ENCODE peak calls at places on chromosomes 11 and 22, in four cellular contexts. X is IMR-90, W is H9, K is H1. R is an unnamed sample.

GRCh38 chr22:23113847-23114720 is 27.7 kb downstream of the RSPH14 start:
- DNase-seq in W (no peak), K (no peak), X (no peak), R (no peak)

GRCh38 chr11:114039551-114039950 is 20.0 kb upstream of the ZBTB16 start:
- DNase-seq in K (no peak), W (no peak), X (no peak), R (no peak)

GRCh38 chr11:85431319-85431718 is 195.8 kb downstream of the DLG2 start:
- DNase-seq in K (no peak), X (no peak), W (no peak), R (no peak)

GRCh38 chr11:77993902-77994301 is 566 bp downstream of the INTS4 start:
- DNase-seq in W (no peak), K (no peak), X (no peak), R (peak)

GRCh38 chr11:86151188-86152005 is 82.5 kb upstream of the PICALM start:
- DNase-seq in X (peak), K (no peak), W (no peak), R (peak)

GRCh38 chr11:95884364-95884763 is 39.5 kb downstream of the MTMR2 start:
- DNase-seq in X (peak), W (no peak), K (no peak), R (no peak)

GRCh38 chr11:96052921-96053631 is 129.2 kb upstream of the MTMR2 start:
- DNase-seq in X (peak), W (no peak), K (no peak), R (no peak)

GRCh38 chr11:133619397-133619796 is 87.1 kb upstream of the OPCML start:
- DNase-seq in W (peak), X (no peak), K (no peak), R (peak)

GRCh38 chr11:125275905-125276634 is 111.5 kb downstream of the PKNOX2 start:
- DNase-seq in W (no peak), K (no peak), X (peak), R (no peak)

GRCh38 chr11:76654310-76654851 is 16.2 kb downstream of the LRRC32 start:
- DNase-seq in X (peak), K (no peak), W (peak), R (peak)

GRCh38 chr11:59175104-59175503 is 3.2 kb downstream of the DTX4 start:
- DNase-seq in W (no peak), X (no peak), K (no peak), R (peak)

GRCh38 chr11:62603072-62603408 is 1.4 kb upstream of the MTA2 start:
- DNase-seq in X (no peak), K (no peak), W (no peak), R (no peak)

GRCh38 chr11:72227316-72228228 is 3.0 kb downstream of the INPPL1 start:
- DNase-seq in K (no peak), W (peak), X (peak), R (no peak)

GRCh38 chr11:6855971-6856542 is 6.8 kb upstream of the OR10A2 start:
- DNase-seq in K (no peak), W (no peak), X (peak), R (peak)

GRCh38 chr11:46446343-46446751 is 54.8 kb upstream of the CHRM4 start:
- DNase-seq in K (no peak), X (peak), W (no peak), R (peak)

GRCh38 chr11:104078995-104079394 is 42.6 kb downstream of the DDI1 start:
- DNase-seq in K (no peak), X (no peak), W (no peak), R (no peak)

GRCh38 chr11:123707606-123708205 is 33.8 kb downstream of the ZNF202 start:
- DNase-seq in K (peak), X (peak), W (peak), R (peak)

DNA sequence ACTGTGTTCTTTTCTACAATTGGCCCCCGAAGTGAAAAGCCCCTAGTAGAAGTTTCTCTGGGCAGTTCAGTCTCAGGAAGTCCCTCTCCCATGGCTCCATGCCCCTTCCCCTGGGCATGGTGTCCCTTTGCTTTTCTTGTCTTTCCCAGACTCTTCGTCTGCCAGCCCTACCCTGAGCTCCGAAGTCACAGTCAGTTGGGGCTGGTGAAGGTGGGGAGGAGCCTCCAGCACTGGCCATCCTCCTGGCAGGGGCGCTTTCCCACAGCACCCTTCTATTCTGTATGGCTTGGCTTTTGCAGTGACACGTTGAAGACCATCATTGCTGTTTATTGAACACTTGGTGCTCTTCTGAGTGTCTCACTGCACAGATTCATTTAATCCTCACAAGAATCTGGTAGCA is 195.1 kb upstream of the CADM1 start:
- DNase-seq in X (no peak), K (no peak), W (no peak), R (no peak)
- H4K5ac ChIP-seq in X (no peak), K (no peak), W (no peak), R (no peak)

GRCh38 chr11:131666617-131667016 is 296.2 kb downstream of the NTM start:
- DNase-seq in W (no peak), X (peak), K (no peak), R (no peak)
- H2AK5ac ChIP-seq in W (no peak), X (no peak), K (no peak), R (no peak)

DNA sequence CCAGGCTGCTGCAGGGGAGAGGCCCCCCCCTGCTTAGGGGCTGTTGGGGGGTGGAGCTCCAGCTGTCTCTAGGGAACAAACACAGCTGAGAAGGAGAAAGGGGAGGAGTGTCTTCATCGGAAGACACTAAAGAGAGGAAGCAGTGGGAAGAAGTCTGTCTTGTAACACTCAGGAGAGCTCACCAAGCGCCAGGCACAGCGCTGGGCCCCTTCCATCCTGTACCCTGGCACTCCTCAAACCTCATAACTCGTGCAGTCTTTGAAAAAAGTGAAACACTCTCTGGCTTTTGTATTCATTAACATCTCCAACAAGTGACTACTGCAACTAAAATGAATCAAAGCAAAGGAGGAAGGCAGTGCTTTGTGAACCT is 67.4 kb upstream of the PRDM11 start:
- DNase-seq in K (no peak), W (no peak), X (no peak), R (no peak)
- H2BK15ac ChIP-seq in K (no peak), W (no peak), X (no peak), R (no peak)

DNA sequence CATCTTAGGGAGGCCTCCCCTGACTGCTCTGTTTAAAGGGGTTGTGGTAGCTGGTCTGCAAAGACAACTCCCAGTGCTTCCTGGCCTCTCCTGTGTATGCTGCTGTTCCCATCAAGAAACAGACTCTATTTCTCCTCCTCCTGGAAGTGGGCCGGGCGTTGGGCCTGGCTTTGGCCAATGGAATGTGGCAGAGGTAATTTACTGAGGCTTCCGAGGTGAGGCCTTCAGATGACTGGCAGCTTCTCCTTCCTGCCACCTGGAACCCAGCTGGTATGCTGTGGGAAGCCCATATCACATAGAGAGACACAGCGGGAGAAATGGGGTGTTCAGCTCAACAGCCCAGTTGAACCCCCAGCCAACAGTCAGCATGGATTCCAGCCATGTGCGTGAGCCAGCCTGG is 25.1 kb upstream of the EIF3D start:
- DNase-seq in K (no peak), W (peak), X (no peak), R (peak)
- H4K5ac ChIP-seq in K (no peak), W (no peak), X (no peak), R (no peak)

GRCh38 chr11:120974980-120975379 is 48.9 kb upstream of the TBCEL start:
- DNase-seq in X (no peak), W (no peak), K (no peak), R (peak)

GRCh38 chr11:120973501-120973900 is 50.4 kb upstream of the TBCEL start:
- DNase-seq in W (no peak), K (no peak), X (no peak), R (no peak)

GRCh38 chr11:120972621-120973020 is 51.3 kb upstream of the TBCEL start:
- DNase-seq in X (no peak), K (no peak), W (no peak), R (no peak)

GRCh38 chr11:120977470-120977869 is 46.4 kb upstream of the TBCEL start:
- DNase-seq in W (no peak), K (no peak), X (peak), R (no peak)

DNA sequence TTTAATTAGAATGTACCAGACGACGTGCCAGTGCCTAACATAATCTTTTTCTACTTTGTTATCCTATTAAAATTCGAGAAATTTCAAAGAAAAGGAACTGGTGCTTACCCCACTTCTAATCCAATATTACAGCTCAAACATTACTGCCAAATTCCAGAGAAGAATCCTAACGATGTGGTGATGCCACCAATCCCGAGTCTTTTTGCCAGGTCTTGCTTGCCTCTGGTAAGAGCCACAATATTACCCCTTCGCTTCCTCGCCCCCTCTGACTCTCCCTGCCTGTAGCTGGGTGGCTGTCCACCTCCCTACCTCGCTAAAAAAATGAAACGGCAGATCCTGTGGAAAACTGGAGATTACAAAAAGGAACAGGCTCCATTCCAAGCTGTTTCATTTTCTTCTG is 49.4 kb upstream of the TBCEL start:
- DNase-seq in W (no peak), K (no peak), X (no peak), R (no peak)
- H2AK5ac ChIP-seq in W (no peak), K (no peak), X (no peak), R (no peak)